ENCODE peak calls at places on chromosomes 2 and 18, in seven cellular contexts. A is WERI-Rb-1, R is endothelial cell of umbilical vein, Q is epithelial cell of esophagus, G is spleen, U is endodermal cell, L is breast epithelium. I is an unnamed sample.
A peak's percentile ranks its signal among the peaks of the same experiment; 100 is the strongest.

GRCh38 chr2:200609027-200609614 is 23.3 kb downstream of the AOX1 start:
- DNase-seq in A (no peak), R (no peak), Q (peak; percentile 89), G (no peak), U (no peak), L (no peak), I (no peak)

GRCh38 chr2:72996152-72996502 is 75.4 kb downstream of the SFXN5 start:
- DNase-seq in A (peak; percentile 4), R (no peak), Q (no peak), G (peak; percentile 54), U (no peak), L (no peak), I (no peak)

GRCh38 chr2:187475499-187476248 is 27.6 kb upstream of the CALCRL start:
- DNase-seq in A (no peak), R (no peak), Q (no peak), G (no peak), U (no peak), L (no peak), I (no peak)

GRCh38 chr2:212264227-212264626 is 274.4 kb downstream of the ERBB4 start:
- DNase-seq in A (no peak), R (no peak), Q (no peak), G (no peak), U (no peak), L (no peak), I (no peak)

GRCh38 chr2:20221169-20221938 is 3.6 kb downstream of the SDC1 start:
- DNase-seq in A (no peak), R (no peak), Q (peak; percentile 77), G (no peak), U (peak; percentile 54), L (no peak), I (no peak)

GRCh38 chr2:65353046-65353445 is 79.4 kb downstream of the SPRED2 start:
- DNase-seq in A (peak; percentile 90), R (no peak), Q (no peak), G (no peak), U (peak; percentile 81), L (no peak), I (no peak)

GRCh38 chr2:207676827-207677354 is 34.5 kb upstream of the CCNYL1 start:
- DNase-seq in A (no peak), R (peak; percentile 89), Q (peak; percentile 40), G (no peak), U (no peak), L (no peak), I (no peak)

GRCh38 chr18:44521673-44522032 is 159.0 kb upstream of the SETBP1 start:
- DNase-seq in A (no peak), R (no peak), Q (peak; percentile 74), G (no peak), U (no peak), L (no peak), I (no peak)

GRCh38 chr2:2843969-2844548 is 513.0 kb upstream of the MYT1L start:
- DNase-seq in A (peak; percentile 59), R (no peak), Q (no peak), G (peak; percentile 56), U (peak; percentile 69), L (no peak), I (peak; percentile 6)

GRCh38 chr2:45072064-45072861 is 63.0 kb upstream of the SIX2 start:
- DNase-seq in A (no peak), R (no peak), Q (no peak), G (no peak), U (no peak), L (no peak), I (no peak)

GRCh38 chr2:239824051-239824694 is 201.0 kb downstream of the NDUFA10 start:
- DNase-seq in A (peak; percentile 54), R (no peak), Q (peak; percentile 62), G (peak; percentile 59), U (peak; percentile 89), L (peak; percentile 53), I (peak; percentile 62)

GRCh38 chr2:102668171-102668570 is 48.8 kb downstream of the SLC9A2 start:
- DNase-seq in A (no peak), R (no peak), Q (no peak), G (no peak), U (no peak), L (no peak), I (no peak)

GRCh38 chr2:177822941-177823340 is 249.6 kb downstream of the PDE11A start:
- DNase-seq in A (no peak), R (no peak), Q (no peak), G (no peak), U (no peak), L (no peak), I (no peak)

GRCh38 chr2:854460-854859 is 96.2 kb upstream of the SNTG2 start:
- DNase-seq in A (peak; percentile 78), R (no peak), Q (no peak), G (no peak), U (peak; percentile 94), L (no peak), I (no peak)

GRCh38 chr2:197113221-197113831 is 186.8 kb upstream of the PGAP1 start:
- DNase-seq in A (no peak), R (peak; percentile 65), Q (peak; percentile 48), G (no peak), U (no peak), L (no peak), I (no peak)

GRCh38 chr2:82320296-82320695 is 2015.7 kb upstream of the LRRTM1 start:
- DNase-seq in A (no peak), R (no peak), Q (no peak), G (no peak), U (no peak), L (no peak), I (no peak)

GRCh38 chr2:178188466-178188865 is 5.8 kb upstream of the OSBPL6 start:
- DNase-seq in A (no peak), R (no peak), Q (peak; percentile 57), G (no peak), U (no peak), L (no peak), I (no peak)

GRCh38 chr2:17300141-17300540 is 218.1 kb downstream of the RAD51AP2 start:
- DNase-seq in A (no peak), R (no peak), Q (peak; percentile 93), G (no peak), U (no peak), L (no peak), I (no peak)

GRCh38 chr2:45568935-45569334 is 42.1 kb downstream of the SRBD1 start:
- DNase-seq in A (no peak), R (peak; percentile 50), Q (peak; percentile 44), G (no peak), U (no peak), L (no peak), I (no peak)

GRCh38 chr2:70726947-70727725 is 40.9 kb downstream of the ADD2 start:
- DNase-seq in A (no peak), R (no peak), Q (peak; percentile 89), G (no peak), U (no peak), L (no peak), I (no peak)

GRCh38 chr2:71611781-71612545 is 158.6 kb downstream of the DYSF start:
- DNase-seq in A (peak; percentile 4), R (no peak), Q (no peak), G (no peak), U (peak; percentile 30), L (peak; percentile 13), I (no peak)

GRCh38 chr2:222862915-222863544 is 2.2 kb downstream of the ACSL3 start:
- DNase-seq in A (no peak), R (no peak), Q (no peak), G (no peak), U (no peak), L (no peak), I (no peak)
- H3K4me3 ChIP-seq in A (no peak overlapping the region), R (peak overlapping the region; percentile 94), Q (peak overlapping the region; percentile 92), G (no peak overlapping the region), U (peak overlapping the region; percentile 87), L (peak overlapping the region; percentile 94), I (no peak overlapping the region)

GRCh38 chr18:12279781-12280531 is 25.8 kb downstream of the CIDEA start:
- DNase-seq in A (no peak), R (no peak), Q (no peak), G (no peak), U (no peak), L (no peak), I (no peak)
- H3K4me3 ChIP-seq in A (no peak overlapping the region), R (no peak overlapping the region), Q (no peak overlapping the region), G (no peak overlapping the region), U (no peak overlapping the region), L (peak overlapping the region; percentile 44), I (no peak overlapping the region)

DNA sequence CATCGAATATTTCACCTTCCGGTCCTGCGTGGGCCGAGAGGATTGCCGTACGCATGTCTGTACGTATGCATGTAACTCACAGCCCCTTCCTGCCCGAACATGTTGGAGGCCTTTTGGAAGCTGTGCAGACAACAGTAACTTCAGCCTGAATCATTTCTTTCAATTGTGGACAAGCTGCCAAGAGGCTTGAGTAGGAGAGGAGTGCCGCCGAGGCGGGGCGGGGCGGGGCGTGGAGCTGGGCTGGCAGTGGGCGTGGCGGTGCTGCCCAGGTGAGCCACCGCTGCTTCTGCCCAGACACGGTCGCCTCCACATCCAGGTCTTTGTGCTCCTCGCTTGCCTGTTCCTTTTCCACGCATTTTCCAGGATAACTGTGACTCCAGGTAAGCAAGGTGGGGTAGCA is at the start of gene SERPINB5:
- DNase-seq in A (no peak), R (no peak), Q (peak; percentile 100), G (no peak), U (peak; percentile 89), L (peak; percentile 74), I (no peak)
- H3K4me3 ChIP-seq in A (no peak within 1 kb of the TSS), R (no peak within 1 kb of the TSS), Q (peak within 1 kb of the TSS; percentile 63), G (no peak within 1 kb of the TSS), U (no peak within 1 kb of the TSS), L (peak within 1 kb of the TSS; percentile 44), I (no peak within 1 kb of the TSS)

DNA sequence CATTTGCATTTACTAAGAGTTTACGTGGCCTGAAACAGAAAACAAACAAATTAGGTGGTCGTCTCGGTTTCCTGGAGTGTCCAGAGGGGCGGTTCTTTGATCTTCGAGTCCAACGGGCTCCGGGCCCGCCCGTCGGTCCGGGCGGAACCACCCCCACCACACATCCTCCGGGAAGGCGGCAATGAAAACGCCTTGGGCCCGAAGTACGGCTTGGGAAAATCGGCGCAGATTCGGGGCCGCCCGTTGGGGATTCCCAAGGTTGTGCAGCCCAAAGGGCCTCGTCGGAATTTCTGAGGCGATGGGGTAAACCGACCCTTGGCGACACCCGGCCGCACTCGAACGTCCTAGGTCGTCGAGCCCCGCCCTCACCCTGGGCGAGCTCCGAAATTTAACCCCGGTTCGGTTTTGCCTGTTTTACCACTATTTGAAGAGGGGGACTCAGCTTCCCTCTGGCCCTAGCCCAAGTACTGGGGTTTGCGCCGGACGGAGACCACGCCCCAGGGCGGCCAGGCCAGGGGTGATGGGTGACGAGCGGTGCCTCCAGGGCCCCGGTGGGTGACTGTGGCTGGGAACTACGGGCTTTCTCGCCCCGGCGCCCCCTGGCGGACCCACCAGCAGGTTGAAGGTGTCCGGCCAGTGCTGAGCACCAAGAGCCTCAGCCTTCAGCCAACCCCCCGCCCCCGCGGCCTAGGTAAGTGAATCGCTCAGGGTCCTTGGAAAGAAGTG is 1.9 kb upstream of the CFAP53 start:
- DNase-seq in A (peak; percentile 76), R (peak; percentile 77), Q (peak; percentile 67), G (peak; percentile 97), U (peak; percentile 96), L (peak; percentile 67), I (no peak)
- H3K4me3 ChIP-seq in A (no peak overlapping the region), R (peak overlapping the region; percentile 58), Q (peak overlapping the region; percentile 47), G (peak overlapping the region; percentile 41), U (no peak overlapping the region), L (peak overlapping the region; percentile 64), I (no peak overlapping the region)

I was measured in DND-41.